ENCODE peak calls at places on chromosomes 5 and 9, in eight cellular contexts. X, C, J, T, B, I, A and U are unnamed samples. For H3K9me3, the result is how much of the 10 kb centered on the place peaks cover.

GRCh38 chr5:116652903-116653302 is 78.3 kb upstream of the SEMA6A start:
- DNase-seq in A (no peak), T (no peak), I (no peak), X (peak), B (no peak), C (no peak), J (no peak), U (no peak)

GRCh38 chr9:98790601-98791146 is 5.7 kb downstream of the ANKS6 start:
- DNase-seq in A (no peak), C (no peak), J (no peak), T (no peak), X (no peak), I (no peak), B (no peak), U (no peak)

GRCh38 chr9:22201256-22201655 is 192.2 kb upstream of the CDKN2B start:
- DNase-seq in I (no peak), C (no peak), J (no peak), X (no peak), T (no peak), A (no peak), B (no peak), U (no peak)

GRCh38 chr9:119332522-119332921 is 36.7 kb downstream of the BRINP1 start:
- DNase-seq in C (no peak), J (no peak), B (no peak), A (no peak), T (no peak), X (no peak), I (no peak), U (no peak)

GRCh38 chr5:148186248-148187003 is 16.4 kb upstream of the SPINK6 start:
- DNase-seq in B (no peak), C (no peak), I (peak), A (no peak), T (peak), J (peak), X (peak), U (no peak)

GRCh38 chr5:72531496-72532190 is 24.4 kb upstream of the ZNF366 start:
- DNase-seq in C (no peak), I (peak), J (peak), T (no peak), A (no peak), X (peak), B (no peak), U (no peak)

GRCh38 chr5:132647473-132647872 is 10.5 kb upstream of the IL13 start:
- DNase-seq in T (no peak), X (no peak), B (no peak), J (no peak), A (no peak), C (no peak), I (no peak), U (no peak)

GRCh38 chr5:96881511-96882115 is 5.3 kb downstream of the ERAP2 start:
- DNase-seq in X (peak), J (peak), C (no peak), I (peak), B (no peak), T (no peak), A (no peak), U (no peak)

GRCh38 chr9:16421534-16421933 is 448.9 kb downstream of the BNC2 start:
- DNase-seq in J (no peak), A (no peak), C (no peak), T (no peak), X (peak), I (no peak), B (no peak), U (no peak)

GRCh38 chr9:136678034-136678433 is 9.2 kb downstream of the AGPAT2 start:
- DNase-seq in J (no peak), B (no peak), A (no peak), X (no peak), C (no peak), T (no peak), I (no peak), U (no peak)

GRCh38 chr9:126376311-126376902 is 49.8 kb downstream of the MVB12B start:
- DNase-seq in A (no peak), X (no peak), I (no peak), J (no peak), C (no peak), B (no peak), T (no peak), U (no peak)

GRCh38 chr5:119435436-119436132 is 16.7 kb upstream of the HSD17B4 start:
- DNase-seq in I (peak), J (peak), T (no peak), X (peak), A (peak), C (peak), B (peak), U (no peak)

GRCh38 chr5:140240987-140241706 is 61.8 kb downstream of the PFDN1 start:
- DNase-seq in T (no peak), A (no peak), I (peak), X (peak), C (peak), J (peak), B (peak), U (peak)

GRCh38 chr9:129007035-129007765 is 20.9 kb downstream of the SH3GLB2 start:
- DNase-seq in I (no peak), B (peak), J (no peak), A (no peak), T (no peak), C (no peak), X (no peak), U (peak)

GRCh38 chr5:111394580-111394979 is 117.8 kb downstream of the STARD4 start:
- DNase-seq in C (no peak), I (peak), T (no peak), X (peak), J (peak), A (no peak), B (no peak), U (no peak)

GRCh38 chr9:84024041-84024575 is 43.5 kb downstream of the RMI1 start:
- DNase-seq in T (no peak), X (no peak), C (no peak), A (no peak), J (no peak), B (no peak), I (no peak), U (no peak)

GRCh38 chr9:108864446-108864845 is 2.4 kb downstream of the ACTL7A start:
- DNase-seq in A (no peak), J (no peak), B (no peak), I (no peak), T (no peak), X (no peak), C (no peak), U (no peak)

DNA sequence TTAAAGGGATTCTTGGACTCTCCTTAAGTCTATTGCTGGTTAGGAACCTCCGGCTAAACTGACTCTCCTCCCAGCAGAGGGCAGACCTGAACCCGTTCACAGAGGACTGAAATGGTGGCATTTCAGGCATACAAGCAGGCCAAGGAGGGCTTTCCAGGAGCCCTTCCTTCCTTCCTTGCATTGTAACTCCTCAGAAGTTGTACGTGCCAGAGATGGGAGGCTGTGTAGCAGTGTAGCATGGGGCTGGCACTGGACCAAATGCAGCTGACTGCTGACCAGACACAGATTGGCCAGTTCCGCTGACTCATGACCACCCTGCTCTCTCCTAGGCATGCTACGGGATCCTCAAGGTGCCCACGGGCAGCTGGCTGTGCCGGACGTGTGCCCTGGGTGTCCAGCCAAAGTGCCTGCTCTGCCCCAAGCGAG is 36.4 kb downstream of the JADE2 start:
- DNase-seq in I (peak), J (peak), A (peak), X (peak), B (peak), T (no peak), C (peak), U (no peak)
- TF ChIP-seq CTCF in I (peak), J (peak), A (peak), X (peak), B (peak), T (peak), C (peak), U (peak)

GRCh38 chr5:158502686-158503085 is 597.0 kb downstream of the EBF1 start:
- DNase-seq in B (no peak), X (no peak), J (no peak), I (no peak), T (no peak), A (no peak), C (no peak), U (no peak)

GRCh38 chr5:158500019-158500418 is 599.7 kb downstream of the EBF1 start:
- DNase-seq in C (no peak), X (no peak), J (no peak), I (no peak), A (no peak), T (no peak), B (no peak), U (no peak)

GRCh38 chr5:158499680-158499998 is 600.1 kb downstream of the EBF1 start:
- DNase-seq in B (no peak), J (no peak), T (no peak), I (no peak), A (no peak), C (no peak), X (no peak), U (no peak)

GRCh38 chr5:158496624-158497023 is 603.1 kb downstream of the EBF1 start:
- DNase-seq in I (no peak), B (no peak), J (no peak), T (no peak), X (no peak), C (no peak), A (no peak), U (no peak)

GRCh38 chr5:158498959-158499679 is 600.6 kb downstream of the EBF1 start:
- DNase-seq in A (no peak), I (peak), B (peak), J (no peak), C (no peak), X (no peak), T (no peak), U (no peak)
- H3K9me3 ChIP-seq in A (under half), I (under half), B (under half), J (under half), C (under half), X (under half), T (under half), U (under half)

DNA sequence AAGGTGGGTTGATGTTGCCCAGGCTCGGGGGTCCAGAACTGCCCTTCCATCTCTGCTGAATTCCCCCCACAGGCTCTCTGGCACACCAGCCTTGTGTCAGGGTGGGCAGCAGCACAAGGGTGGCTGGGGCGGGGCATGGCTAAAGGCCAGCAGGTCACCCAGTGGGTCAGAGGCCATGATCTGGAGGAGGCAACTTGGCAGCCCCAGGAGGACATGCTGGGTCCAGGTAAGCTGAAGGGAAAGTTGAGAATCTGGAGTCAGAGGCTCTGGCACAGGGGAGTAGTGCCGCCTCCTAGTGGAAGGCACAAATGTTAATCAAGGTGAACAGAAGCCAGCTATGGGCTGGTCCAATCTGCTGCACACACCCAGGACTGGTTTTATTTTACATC is 6.2 kb downstream of the TMEM8B start:
- DNase-seq in A (peak), C (no peak), T (no peak), X (no peak), J (peak), I (no peak), B (no peak), U (no peak)
- H3K4me3 ChIP-seq in A (no peak), C (no peak), T (no peak), X (no peak), J (no peak), I (no peak), B (no peak), U (no peak)

DNA sequence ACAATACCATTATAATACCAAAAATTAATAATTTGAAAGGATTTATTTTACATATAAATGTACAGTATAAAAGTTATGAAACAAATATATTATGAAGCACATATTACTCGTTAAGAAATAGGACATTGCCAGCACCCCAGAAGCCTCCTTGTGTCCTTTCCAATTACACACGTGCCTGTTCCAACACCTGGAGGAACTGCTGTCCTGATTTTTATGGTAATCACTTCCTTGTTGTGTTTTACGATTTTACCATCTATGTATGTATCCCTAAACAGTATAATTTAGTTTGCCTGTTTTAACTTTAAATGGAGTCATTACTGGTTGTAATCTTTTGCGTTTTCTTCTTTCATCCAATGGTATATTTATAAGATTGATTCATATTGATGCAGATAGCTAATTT is 105.0 kb downstream of the CDC42SE2 start:
- DNase-seq in X (no peak), B (no peak), I (no peak), A (no peak), T (no peak), J (no peak), C (no peak), U (no peak)
- TF ChIP-seq CTCF in X (no peak), B (no peak), I (no peak), A (no peak), T (no peak), J (no peak), C (no peak), U (no peak)

GRCh38 chr5:9052421-9052820 is 493.5 kb downstream of the SEMA5A start:
- DNase-seq in C (no peak), T (no peak), B (no peak), J (no peak), X (no peak), I (no peak), A (no peak), U (no peak)

GRCh38 chr5:9046756-9047481 is 499.0 kb downstream of the SEMA5A start:
- DNase-seq in I (peak), J (peak), A (no peak), C (no peak), T (peak), X (peak), B (peak), U (no peak)

GRCh38 chr5:9045946-9046345 is 499.9 kb downstream of the SEMA5A start:
- DNase-seq in T (no peak), X (no peak), C (no peak), J (no peak), B (no peak), I (no peak), A (no peak), U (no peak)

GRCh38 chr5:9051779-9052178 is 494.1 kb downstream of the SEMA5A start:
- DNase-seq in X (no peak), J (no peak), B (no peak), T (no peak), C (no peak), I (no peak), A (no peak), U (no peak)

GRCh38 chr5:9047932-9048331 is 497.9 kb downstream of the SEMA5A start:
- DNase-seq in J (no peak), T (no peak), C (no peak), I (no peak), B (no peak), A (no peak), X (no peak), U (no peak)
- H3K9me3 ChIP-seq in J (under half), T (under half), C (under half), I (under half), B (under half), A (under half), X (under half), U (under half)

GRCh38 chr9:131874447-131874846 is 134.6 kb upstream of the RAPGEF1 start:
- DNase-seq in B (no peak), C (no peak), X (no peak), J (no peak), A (no peak), T (no peak), I (no peak), U (no peak)
- H3K4me3 ChIP-seq in B (no peak), C (no peak), X (no peak), J (no peak), A (no peak), T (no peak), I (no peak), U (no peak)

GRCh38 chr5:135016926-135017325 is 17.1 kb downstream of the PITX1 start:
- DNase-seq in X (no peak), T (no peak), I (no peak), C (no peak), A (no peak), J (no peak), B (no peak), U (no peak)
- TF ChIP-seq CTCF in X (no peak), T (no peak), I (no peak), C (no peak), A (no peak), J (no peak), B (no peak), U (no peak)

GRCh38 chr9:12065050-12065449 is 628.1 kb upstream of the TYRP1 start:
- DNase-seq in J (no peak), C (no peak), A (no peak), I (no peak), X (no peak), B (no peak), T (no peak), U (no peak)

GRCh38 chr9:12056874-12057273 is 636.3 kb upstream of the TYRP1 start:
- DNase-seq in I (no peak), C (no peak), X (no peak), B (no peak), T (no peak), A (no peak), J (no peak), U (no peak)

GRCh38 chr9:12060811-12061210 is 632.4 kb upstream of the TYRP1 start:
- DNase-seq in C (no peak), A (no peak), I (no peak), J (no peak), B (no peak), T (no peak), X (no peak), U (no peak)
- H3K9me3 ChIP-seq in C (under half), A (under half), I (under half), J (under half), B (under half), T (under half), X (under half), U (under half)

GRCh38 chr5:172479034-172479783 is 24.9 kb upstream of the SH3PXD2B start:
- DNase-seq in A (peak), T (peak), J (peak), B (peak), I (peak), X (peak), C (peak), U (peak)
- H3K4me3 ChIP-seq in A (no peak), T (no peak), J (no peak), B (no peak), I (no peak), X (no peak), C (no peak), U (no peak)